ENCODE peak calls at places on chromosome 9, in nine cellular contexts. One of them, this sample, is unnamed.

GRCh38 chr9:27483576-27483975 is 40.5 kb upstream of the IFNK start:
- DNase-seq in NCI-H524: no peak
- DNase-seq in cardiac fibroblast: no peak
- DNase-seq in non-pigmented ciliary epithelial cell: no peak
- DNase-seq in dermis microvascular lymphatic vessel endothelial cell: no peak
- DNase-seq in stimulated activated CD8-positive, alpha-beta memory T cell treated with anti-CD3 and anti-CD28 coated beads, Interleukin-7, amount 100 ng/mL, for 24 hours: no peak
- DNase-seq in T-helper 9 cell: no peak
- DNase-seq in HS-27A: no peak
- DNase-seq in frontal cortex: no peak
- DNase-seq in this sample: no peak

GRCh38 chr9:100108572-100108971 is 9.5 kb downstream of the INVS start:
- DNase-seq in dermis microvascular lymphatic vessel endothelial cell: peak
- DNase-seq in non-pigmented ciliary epithelial cell: no peak
- DNase-seq in frontal cortex: no peak
- DNase-seq in HS-27A: no peak
- DNase-seq in cardiac fibroblast: peak
- DNase-seq in T-helper 9 cell: no peak
- DNase-seq in stimulated activated CD8-positive, alpha-beta memory T cell treated with anti-CD3 and anti-CD28 coated beads, Interleukin-7, amount 100 ng/mL, for 24 hours: no peak
- DNase-seq in NCI-H524: no peak
- DNase-seq in this sample: no peak

GRCh38 chr9:135033487-135033886 is 54.0 kb upstream of the OLFM1 start:
- DNase-seq in cardiac fibroblast: no peak
- DNase-seq in non-pigmented ciliary epithelial cell: no peak
- DNase-seq in NCI-H524: no peak
- DNase-seq in frontal cortex: no peak
- DNase-seq in stimulated activated CD8-positive, alpha-beta memory T cell treated with anti-CD3 and anti-CD28 coated beads, Interleukin-7, amount 100 ng/mL, for 24 hours: no peak
- DNase-seq in HS-27A: no peak
- DNase-seq in T-helper 9 cell: no peak
- DNase-seq in dermis microvascular lymphatic vessel endothelial cell: no peak
- DNase-seq in this sample: no peak

GRCh38 chr9:25442517-25442916 is 235.7 kb downstream of the TUSC1 start:
- DNase-seq in frontal cortex: no peak
- DNase-seq in cardiac fibroblast: no peak
- DNase-seq in stimulated activated CD8-positive, alpha-beta memory T cell treated with anti-CD3 and anti-CD28 coated beads, Interleukin-7, amount 100 ng/mL, for 24 hours: no peak
- DNase-seq in HS-27A: no peak
- DNase-seq in T-helper 9 cell: no peak
- DNase-seq in dermis microvascular lymphatic vessel endothelial cell: no peak
- DNase-seq in NCI-H524: no peak
- DNase-seq in non-pigmented ciliary epithelial cell: no peak
- DNase-seq in this sample: no peak

GRCh38 chr9:35771943-35772342 is 17.9 kb upstream of the MSMP start:
- DNase-seq in frontal cortex: no peak
- DNase-seq in non-pigmented ciliary epithelial cell: no peak
- DNase-seq in HS-27A: no peak
- DNase-seq in stimulated activated CD8-positive, alpha-beta memory T cell treated with anti-CD3 and anti-CD28 coated beads, Interleukin-7, amount 100 ng/mL, for 24 hours: no peak
- DNase-seq in T-helper 9 cell: no peak
- DNase-seq in cardiac fibroblast: peak
- DNase-seq in NCI-H524: no peak
- DNase-seq in dermis microvascular lymphatic vessel endothelial cell: no peak
- DNase-seq in this sample: no peak

GRCh38 chr9:128412120-128412790 is 8.4 kb upstream of the CERCAM start:
- DNase-seq in NCI-H524: peak
- DNase-seq in non-pigmented ciliary epithelial cell: no peak
- DNase-seq in T-helper 9 cell: peak
- DNase-seq in stimulated activated CD8-positive, alpha-beta memory T cell treated with anti-CD3 and anti-CD28 coated beads, Interleukin-7, amount 100 ng/mL, for 24 hours: no peak
- DNase-seq in dermis microvascular lymphatic vessel endothelial cell: peak
- DNase-seq in HS-27A: no peak
- DNase-seq in frontal cortex: no peak
- DNase-seq in cardiac fibroblast: peak
- DNase-seq in this sample: no peak

GRCh38 chr9:37198034-37198718 is 77.8 kb downstream of the ZCCHC7 start:
- DNase-seq in NCI-H524: no peak
- DNase-seq in non-pigmented ciliary epithelial cell: no peak
- DNase-seq in stimulated activated CD8-positive, alpha-beta memory T cell treated with anti-CD3 and anti-CD28 coated beads, Interleukin-7, amount 100 ng/mL, for 24 hours: no peak
- DNase-seq in cardiac fibroblast: no peak
- DNase-seq in frontal cortex: no peak
- DNase-seq in dermis microvascular lymphatic vessel endothelial cell: no peak
- DNase-seq in T-helper 9 cell: no peak
- DNase-seq in HS-27A: no peak
- DNase-seq in this sample: no peak

GRCh38 chr9:118829334-118829733 is 539.9 kb downstream of the BRINP1 start:
- DNase-seq in dermis microvascular lymphatic vessel endothelial cell: no peak
- DNase-seq in cardiac fibroblast: no peak
- DNase-seq in frontal cortex: no peak
- DNase-seq in HS-27A: peak
- DNase-seq in NCI-H524: peak
- DNase-seq in stimulated activated CD8-positive, alpha-beta memory T cell treated with anti-CD3 and anti-CD28 coated beads, Interleukin-7, amount 100 ng/mL, for 24 hours: no peak
- DNase-seq in non-pigmented ciliary epithelial cell: peak
- DNase-seq in T-helper 9 cell: no peak
- DNase-seq in this sample: no peak

GRCh38 chr9:489198-490197 is 274.8 kb downstream of the DOCK8 start:
- DNase-seq in dermis microvascular lymphatic vessel endothelial cell: peak
- DNase-seq in stimulated activated CD8-positive, alpha-beta memory T cell treated with anti-CD3 and anti-CD28 coated beads, Interleukin-7, amount 100 ng/mL, for 24 hours: no peak
- DNase-seq in frontal cortex: no peak
- DNase-seq in non-pigmented ciliary epithelial cell: no peak
- DNase-seq in NCI-H524: no peak
- DNase-seq in HS-27A: no peak
- DNase-seq in cardiac fibroblast: peak
- DNase-seq in T-helper 9 cell: no peak
- DNase-seq in this sample: no peak

GRCh38 chr9:77449177-77450092 is 198.7 kb downstream of the GNA14 start:
- DNase-seq in NCI-H524: no peak
- DNase-seq in dermis microvascular lymphatic vessel endothelial cell: no peak
- DNase-seq in HS-27A: peak
- DNase-seq in cardiac fibroblast: peak
- DNase-seq in frontal cortex: no peak
- DNase-seq in T-helper 9 cell: no peak
- DNase-seq in stimulated activated CD8-positive, alpha-beta memory T cell treated with anti-CD3 and anti-CD28 coated beads, Interleukin-7, amount 100 ng/mL, for 24 hours: no peak
- DNase-seq in non-pigmented ciliary epithelial cell: peak
- DNase-seq in this sample: no peak

GRCh38 chr9:13967011-13967410 is 346.9 kb downstream of the NFIB start:
- DNase-seq in dermis microvascular lymphatic vessel endothelial cell: no peak
- DNase-seq in cardiac fibroblast: no peak
- DNase-seq in T-helper 9 cell: no peak
- DNase-seq in non-pigmented ciliary epithelial cell: peak
- DNase-seq in frontal cortex: no peak
- DNase-seq in HS-27A: no peak
- DNase-seq in stimulated activated CD8-positive, alpha-beta memory T cell treated with anti-CD3 and anti-CD28 coated beads, Interleukin-7, amount 100 ng/mL, for 24 hours: no peak
- DNase-seq in NCI-H524: no peak
- DNase-seq in this sample: no peak

GRCh38 chr9:107637421-107638420 is 148.2 kb upstream of the KLF4 start:
- DNase-seq in frontal cortex: peak
- DNase-seq in T-helper 9 cell: no peak
- DNase-seq in stimulated activated CD8-positive, alpha-beta memory T cell treated with anti-CD3 and anti-CD28 coated beads, Interleukin-7, amount 100 ng/mL, for 24 hours: no peak
- DNase-seq in cardiac fibroblast: peak
- DNase-seq in non-pigmented ciliary epithelial cell: peak
- DNase-seq in NCI-H524: no peak
- DNase-seq in dermis microvascular lymphatic vessel endothelial cell: peak
- DNase-seq in HS-27A: peak
- DNase-seq in this sample: peak

GRCh38 chr9:131068076-131068816 is 28.1 kb upstream of the AIF1L start:
- DNase-seq in non-pigmented ciliary epithelial cell: no peak
- DNase-seq in T-helper 9 cell: no peak
- DNase-seq in stimulated activated CD8-positive, alpha-beta memory T cell treated with anti-CD3 and anti-CD28 coated beads, Interleukin-7, amount 100 ng/mL, for 24 hours: no peak
- DNase-seq in frontal cortex: no peak
- DNase-seq in cardiac fibroblast: no peak
- DNase-seq in HS-27A: no peak
- DNase-seq in NCI-H524: no peak
- DNase-seq in dermis microvascular lymphatic vessel endothelial cell: no peak
- DNase-seq in this sample: no peak

GRCh38 chr9:78118742-78119473 is 87.3 kb upstream of the GNAQ start:
- DNase-seq in frontal cortex: no peak
- DNase-seq in cardiac fibroblast: peak
- DNase-seq in T-helper 9 cell: no peak
- DNase-seq in stimulated activated CD8-positive, alpha-beta memory T cell treated with anti-CD3 and anti-CD28 coated beads, Interleukin-7, amount 100 ng/mL, for 24 hours: no peak
- DNase-seq in NCI-H524: no peak
- DNase-seq in non-pigmented ciliary epithelial cell: peak
- DNase-seq in HS-27A: no peak
- DNase-seq in dermis microvascular lymphatic vessel endothelial cell: no peak
- DNase-seq in this sample: no peak

GRCh38 chr9:137049544-137050449 is 3.8 kb upstream of the NPDC1 start:
- DNase-seq in frontal cortex: peak
- DNase-seq in non-pigmented ciliary epithelial cell: no peak
- DNase-seq in cardiac fibroblast: peak
- DNase-seq in stimulated activated CD8-positive, alpha-beta memory T cell treated with anti-CD3 and anti-CD28 coated beads, Interleukin-7, amount 100 ng/mL, for 24 hours: no peak
- DNase-seq in NCI-H524: peak
- DNase-seq in T-helper 9 cell: peak
- DNase-seq in HS-27A: no peak
- DNase-seq in dermis microvascular lymphatic vessel endothelial cell: peak
- DNase-seq in this sample: no peak

GRCh38 chr9:98778711-98779530 is 17.4 kb downstream of the ANKS6 start:
- DNase-seq in stimulated activated CD8-positive, alpha-beta memory T cell treated with anti-CD3 and anti-CD28 coated beads, Interleukin-7, amount 100 ng/mL, for 24 hours: no peak
- DNase-seq in T-helper 9 cell: no peak
- DNase-seq in non-pigmented ciliary epithelial cell: no peak
- DNase-seq in cardiac fibroblast: no peak
- DNase-seq in frontal cortex: no peak
- DNase-seq in dermis microvascular lymphatic vessel endothelial cell: peak
- DNase-seq in NCI-H524: peak
- DNase-seq in HS-27A: no peak
- DNase-seq in this sample: no peak

GRCh38 chr9:20684865-20685696 is 1.0 kb downstream of the FOCAD start:
- DNase-seq in stimulated activated CD8-positive, alpha-beta memory T cell treated with anti-CD3 and anti-CD28 coated beads, Interleukin-7, amount 100 ng/mL, for 24 hours: no peak
- DNase-seq in T-helper 9 cell: no peak
- DNase-seq in dermis microvascular lymphatic vessel endothelial cell: peak
- DNase-seq in HS-27A: peak
- DNase-seq in cardiac fibroblast: peak
- DNase-seq in non-pigmented ciliary epithelial cell: peak
- DNase-seq in NCI-H524: no peak
- DNase-seq in frontal cortex: peak
- DNase-seq in this sample: peak

GRCh38 chr9:20066120-20066519 is 277.3 kb upstream of the SLC24A2 start:
- DNase-seq in NCI-H524: peak
- DNase-seq in T-helper 9 cell: no peak
- DNase-seq in dermis microvascular lymphatic vessel endothelial cell: no peak
- DNase-seq in HS-27A: no peak
- DNase-seq in frontal cortex: no peak
- DNase-seq in stimulated activated CD8-positive, alpha-beta memory T cell treated with anti-CD3 and anti-CD28 coated beads, Interleukin-7, amount 100 ng/mL, for 24 hours: no peak
- DNase-seq in cardiac fibroblast: no peak
- DNase-seq in non-pigmented ciliary epithelial cell: no peak
- DNase-seq in this sample: no peak

GRCh38 chr9:137454145-137454505 is 5.0 kb downstream of the NSMF start:
- DNase-seq in cardiac fibroblast: peak
- DNase-seq in dermis microvascular lymphatic vessel endothelial cell: peak
- DNase-seq in HS-27A: no peak
- DNase-seq in frontal cortex: no peak
- DNase-seq in non-pigmented ciliary epithelial cell: no peak
- DNase-seq in T-helper 9 cell: no peak
- DNase-seq in NCI-H524: no peak
- DNase-seq in stimulated activated CD8-positive, alpha-beta memory T cell treated with anti-CD3 and anti-CD28 coated beads, Interleukin-7, amount 100 ng/mL, for 24 hours: no peak
- DNase-seq in this sample: no peak

GRCh38 chr9:88303785-88304495 is 84.3 kb upstream of the SPIN1 start:
- DNase-seq in HS-27A: no peak
- DNase-seq in stimulated activated CD8-positive, alpha-beta memory T cell treated with anti-CD3 and anti-CD28 coated beads, Interleukin-7, amount 100 ng/mL, for 24 hours: no peak
- DNase-seq in cardiac fibroblast: no peak
- DNase-seq in frontal cortex: peak
- DNase-seq in T-helper 9 cell: no peak
- DNase-seq in dermis microvascular lymphatic vessel endothelial cell: no peak
- DNase-seq in NCI-H524: no peak
- DNase-seq in non-pigmented ciliary epithelial cell: peak
- DNase-seq in this sample: no peak

GRCh38 chr9:113578877-113579269 is 115.3 kb downstream of the RGS3 start:
- DNase-seq in dermis microvascular lymphatic vessel endothelial cell: peak
- DNase-seq in cardiac fibroblast: peak
- DNase-seq in NCI-H524: no peak
- DNase-seq in non-pigmented ciliary epithelial cell: peak
- DNase-seq in frontal cortex: no peak
- DNase-seq in stimulated activated CD8-positive, alpha-beta memory T cell treated with anti-CD3 and anti-CD28 coated beads, Interleukin-7, amount 100 ng/mL, for 24 hours: peak
- DNase-seq in HS-27A: peak
- DNase-seq in T-helper 9 cell: peak
- DNase-seq in this sample: no peak

GRCh38 chr9:136721339-136722092 is 9.1 kb downstream of the DIPK1B start:
- DNase-seq in dermis microvascular lymphatic vessel endothelial cell: peak
- DNase-seq in NCI-H524: no peak
- DNase-seq in stimulated activated CD8-positive, alpha-beta memory T cell treated with anti-CD3 and anti-CD28 coated beads, Interleukin-7, amount 100 ng/mL, for 24 hours: no peak
- DNase-seq in cardiac fibroblast: peak
- DNase-seq in T-helper 9 cell: no peak
- DNase-seq in non-pigmented ciliary epithelial cell: peak
- DNase-seq in HS-27A: no peak
- DNase-seq in frontal cortex: no peak
- DNase-seq in this sample: no peak

GRCh38 chr9:79431019-79431679 is 140.6 kb upstream of the TLE4 start:
- DNase-seq in HS-27A: no peak
- DNase-seq in T-helper 9 cell: no peak
- DNase-seq in NCI-H524: no peak
- DNase-seq in stimulated activated CD8-positive, alpha-beta memory T cell treated with anti-CD3 and anti-CD28 coated beads, Interleukin-7, amount 100 ng/mL, for 24 hours: no peak
- DNase-seq in cardiac fibroblast: no peak
- DNase-seq in non-pigmented ciliary epithelial cell: no peak
- DNase-seq in dermis microvascular lymphatic vessel endothelial cell: no peak
- DNase-seq in frontal cortex: no peak
- DNase-seq in this sample: no peak

GRCh38 chr9:121661328-121661727 is 9.9 kb downstream of the DAB2IP start:
- DNase-seq in T-helper 9 cell: no peak
- DNase-seq in HS-27A: no peak
- DNase-seq in stimulated activated CD8-positive, alpha-beta memory T cell treated with anti-CD3 and anti-CD28 coated beads, Interleukin-7, amount 100 ng/mL, for 24 hours: no peak
- DNase-seq in NCI-H524: no peak
- DNase-seq in dermis microvascular lymphatic vessel endothelial cell: no peak
- DNase-seq in cardiac fibroblast: no peak
- DNase-seq in frontal cortex: no peak
- DNase-seq in non-pigmented ciliary epithelial cell: no peak
- DNase-seq in this sample: no peak

GRCh38 chr9:114687034-114687433 is 5.0 kb upstream of the TEX48 start:
- DNase-seq in dermis microvascular lymphatic vessel endothelial cell: no peak
- DNase-seq in non-pigmented ciliary epithelial cell: no peak
- DNase-seq in NCI-H524: no peak
- DNase-seq in HS-27A: no peak
- DNase-seq in frontal cortex: no peak
- DNase-seq in stimulated activated CD8-positive, alpha-beta memory T cell treated with anti-CD3 and anti-CD28 coated beads, Interleukin-7, amount 100 ng/mL, for 24 hours: no peak
- DNase-seq in T-helper 9 cell: no peak
- DNase-seq in cardiac fibroblast: no peak
- DNase-seq in this sample: no peak

GRCh38 chr9:88531920-88532319 is 3.1 kb upstream of the NXNL2 start:
- DNase-seq in frontal cortex: no peak
- DNase-seq in non-pigmented ciliary epithelial cell: no peak
- DNase-seq in HS-27A: no peak
- DNase-seq in NCI-H524: no peak
- DNase-seq in cardiac fibroblast: no peak
- DNase-seq in stimulated activated CD8-positive, alpha-beta memory T cell treated with anti-CD3 and anti-CD28 coated beads, Interleukin-7, amount 100 ng/mL, for 24 hours: no peak
- DNase-seq in T-helper 9 cell: no peak
- DNase-seq in dermis microvascular lymphatic vessel endothelial cell: no peak
- DNase-seq in this sample: no peak